ENCODE peak calls at places on chromosomes 1 and 21, in four cellular contexts. Z, O, A and R are unnamed samples.

GRCh38 chr1:46749921-46750404 is 31.0 kb upstream of the EFCAB14 start:
- DNase-seq in Z (no peak), O (no peak), A (no peak), R (no peak)

GRCh38 chr21:44094832-44095231 is 12.4 kb upstream of the PWP2 start:
- DNase-seq in Z (no peak), O (no peak), A (no peak), R (no peak)

GRCh38 chr1:168674252-168674651 is 54.8 kb downstream of the DPT start:
- DNase-seq in Z (no peak), O (no peak), A (no peak), R (no peak)

GRCh38 chr1:32208891-32209309 is at the start of gene DCDC2B:
- DNase-seq in Z (no peak), O (no peak), A (no peak), R (no peak)

GRCh38 chr1:233654667-233655432 is 40.9 kb downstream of the KCNK1 start:
- DNase-seq in Z (no peak), O (no peak), A (no peak), R (no peak)

GRCh38 chr1:154760469-154760933 is 109.6 kb downstream of the KCNN3 start:
- DNase-seq in Z (no peak), O (peak; percentile 61), A (peak; percentile 86), R (no peak)

GRCh38 chr1:204477036-204477740 is 17.4 kb downstream of the PIK3C2B start:
- DNase-seq in Z (no peak), O (no peak), A (no peak), R (no peak)

GRCh38 chr1:151841141-151841540 is 1.5 kb upstream of the C2CD4D start:
- DNase-seq in Z (no peak), O (no peak), A (no peak), R (no peak)

GRCh38 chr1:220797044-220797443 is 10.3 kb downstream of the MTARC1 start:
- DNase-seq in Z (no peak), O (no peak), A (no peak), R (no peak)

GRCh38 chr1:8252266-8252951 is 65.5 kb upstream of the SLC45A1 start:
- DNase-seq in Z (no peak), O (no peak), A (no peak), R (no peak)

GRCh38 chr1:40625476-40626382 is 39.8 kb downstream of the RIMS3 start:
- DNase-seq in Z (no peak), O (peak; percentile 44), A (no peak), R (no peak)

GRCh38 chr1:20063861-20064292 is 6.1 kb upstream of the PLA2G5 start:
- DNase-seq in Z (peak; percentile 76), O (peak; percentile 83), A (no peak), R (peak; percentile 72)